ENCODE peak calls at places on chromosomes 13 and 19, in six cellular contexts. A is ecto neural progenitor cell; I is T-helper 2 cell treated with Interferon-gamma antibody and Interleukin-4, amounts not matched to agents 5 μg/mL and 100 μg/mL, for 36 hours; L is activated naive CD8-positive, alpha-beta T cell treated with anti-CD3 and anti-CD28 coated beads, Interleukin-2, amount 50 U/mL, for 24 hours; C is stimulated activated CD4-positive, alpha-beta T cell treated with anti-CD3 and anti-CD28 coated beads, Interleukin-1b, Interleukin-23, amount 100 ng/mL, for 48 hours; P is CD8-positive, alpha-beta memory T cell. O is an unnamed sample.

GRCh38 chr13:108352599-108352998 is 83.1 kb downstream of the TNFSF13B start:
- DNase-seq in I (no peak), C (no peak), A (no peak), P (no peak), L (no peak), O (no peak)

GRCh38 chr19:56538254-56538760 is 441 bp upstream of the ZFP28 start:
- DNase-seq in P (peak), A (peak), L (peak), I (peak), C (peak), O (peak)

GRCh38 chr19:47521473-47522180 is 6.8 kb upstream of the NAPA start:
- DNase-seq in A (no peak), P (no peak), I (no peak), C (no peak), L (no peak), O (no peak)

GRCh38 chr19:17938092-17938845 is 5.5 kb downstream of the CCDC124 start:
- DNase-seq in C (peak), L (peak), A (peak), I (peak), P (peak), O (peak)

GRCh38 chr19:14048439-14049153 is 13.3 kb downstream of the PALM3 start:
- DNase-seq in C (peak), A (peak), L (peak), P (peak), I (peak), O (peak)

GRCh38 chr13:51942189-51942588 is 69.1 kb downstream of the ATP7B start:
- DNase-seq in L (no peak), I (no peak), C (no peak), P (no peak), A (no peak), O (peak)

GRCh38 chr19:40921005-40921897 is 39.2 kb upstream of the CYP2A7 start:
- DNase-seq in P (no peak), C (no peak), L (no peak), I (no peak), A (no peak), O (no peak)

GRCh38 chr19:43662487-43662886 is 7.5 kb downstream of the PLAUR start:
- DNase-seq in L (no peak), P (no peak), I (no peak), C (no peak), A (no peak), O (no peak)

GRCh38 chr19:56066152-56067023 is 54.7 kb downstream of the ZNF787 start:
- DNase-seq in C (peak), L (peak), I (peak), A (peak), P (peak), O (peak)

GRCh38 chr13:37202264-37202663 is 96.8 kb upstream of the CSNK1A1L start:
- DNase-seq in I (no peak), A (no peak), C (no peak), L (no peak), P (no peak), O (no peak)

GRCh38 chr19:2150794-2151338 is 500 bp downstream of the AP3D1 start:
- DNase-seq in C (no peak), A (peak), I (no peak), P (peak), L (no peak), O (no peak)

GRCh38 chr13:78787189-78787588 is 128.2 kb upstream of the OBI1 start:
- DNase-seq in P (no peak), C (no peak), I (no peak), A (no peak), L (no peak), O (no peak)

GRCh38 chr19:1093330-1093729 is 1.8 kb downstream of the POLR2E start:
- DNase-seq in A (no peak), I (no peak), P (no peak), C (no peak), L (no peak), O (no peak)

GRCh38 chr13:21688056-21688455 is 17.2 kb downstream of the FGF9 start:
- DNase-seq in C (no peak), L (no peak), P (no peak), I (no peak), A (no peak), O (no peak)

GRCh38 chr19:46081928-46082727 is 41.3 kb upstream of the IGFL4 start:
- DNase-seq in I (no peak), C (no peak), A (no peak), L (peak), P (no peak), O (no peak)